ENCODE peak calls at places on chromosomes 3 and 15, in seven cellular contexts. P, G, X, C, S, A and N are unnamed samples.

GRCh38 chr3:107525954-107526305 is 3.2 kb downstream of the BBX start:
- DNase-seq in X (no peak), G (no peak), S (no peak), P (no peak), A (no peak), C (no peak), N (no peak)

GRCh38 chr3:126064627-126065258 is 19.2 kb downstream of the SLC41A3 start:
- DNase-seq in G (no peak), C (no peak), S (peak), X (no peak), A (peak), P (no peak), N (no peak)

GRCh38 chr3:9897408-9898372 is 5.0 kb upstream of the IL17RE start:
- DNase-seq in C (peak), X (peak), P (no peak), G (no peak), S (no peak), A (no peak), N (peak)

GRCh38 chr3:113297281-113297680 is 85.9 kb downstream of the BOC start:
- DNase-seq in C (no peak), S (no peak), X (no peak), A (no peak), G (no peak), P (no peak), N (no peak)

GRCh38 chr3:129238945-129239705 is 10.3 kb upstream of the COPG1 start:
- DNase-seq in S (peak), C (peak), G (no peak), P (no peak), X (no peak), A (no peak), N (peak)

GRCh38 chr15:28953573-28954195 is 67.9 kb downstream of the APBA2 start:
- DNase-seq in S (no peak), X (no peak), G (no peak), A (no peak), C (no peak), P (no peak), N (no peak)

GRCh38 chr3:21901504-21901903 is 150.5 kb upstream of the ZNF385D start:
- DNase-seq in C (no peak), G (no peak), P (no peak), A (no peak), X (no peak), S (no peak), N (peak)

GRCh38 chr3:135885885-135886284 is 79.6 kb upstream of the PPP2R3A start:
- DNase-seq in G (no peak), S (no peak), C (no peak), X (no peak), A (no peak), P (no peak), N (no peak)

GRCh38 chr3:80767599-80767998 is 993.8 kb downstream of the GBE1 start:
- DNase-seq in S (no peak), P (no peak), X (no peak), A (no peak), C (peak), G (no peak), N (peak)

GRCh38 chr3:196927571-196928453 is 14.5 kb downstream of the NCBP2 start:
- DNase-seq in A (no peak), C (peak), P (no peak), G (no peak), S (no peak), X (no peak), N (no peak)